ENCODE peak calls at places on chromosomes 13 and 19, in four cellular contexts. Q is Calu3; M is fibroblast of pulmonary artery; R is CD8-positive, alpha-beta T cell. O is an unnamed sample.

GRCh38 chr19:53365899-53366493 is 491 bp downstream of the ZNF525 start:
- DNase-seq in R (no peak), M (no peak), Q (peak), O (peak)

GRCh38 chr13:43408274-43408673 is 378.5 kb downstream of the ENOX1 start:
- DNase-seq in Q (no peak), R (no peak), M (no peak), O (no peak)

GRCh38 chr19:48498576-48498879 is 13.1 kb downstream of the LMTK3 start:
- DNase-seq in M (no peak), R (no peak), Q (no peak), O (no peak)

GRCh38 chr13:100234524-100235136 is 145.7 kb downstream of the PCCA start:
- DNase-seq in M (peak), Q (no peak), R (no peak), O (no peak)

GRCh38 chr13:49877629-49878218 is 58.4 kb downstream of the SPRYD7 start:
- DNase-seq in R (no peak), Q (no peak), M (no peak), O (peak)

GRCh38 chr13:61410669-61411297 is 4.9 kb downstream of the PCDH20 start:
- DNase-seq in Q (no peak), R (no peak), M (peak), O (peak)

GRCh38 chr19:31071157-31071855 is 277.9 kb downstream of the TSHZ3 start:
- DNase-seq in M (no peak), Q (no peak), R (no peak), O (no peak)

GRCh38 chr13:44516771-44517170 is 59.4 kb downstream of the TSC22D1 start:
- DNase-seq in Q (no peak), R (no peak), M (no peak), O (no peak)

GRCh38 chr19:7788933-7789323 is 25.9 kb downstream of the CLEC4M start:
- DNase-seq in R (no peak), Q (no peak), M (no peak), O (no peak)

GRCh38 chr19:40907968-40908735 is 26.1 kb upstream of the CYP2A7 start:
- DNase-seq in R (peak), M (no peak), Q (no peak), O (no peak)

GRCh38 chr13:43484432-43485225 is 302.1 kb downstream of the ENOX1 start:
- DNase-seq in R (no peak), M (no peak), Q (no peak), O (no peak)

GRCh38 chr13:86960876-86961275 is 710.3 kb upstream of the SLITRK5 start:
- DNase-seq in Q (no peak), R (no peak), M (peak), O (no peak)

GRCh38 chr13:72217142-72217541 is 350.1 kb upstream of the DACH1 start:
- DNase-seq in M (no peak), R (no peak), Q (no peak), O (no peak)

GRCh38 chr19:38563475-38563874 is 54.3 kb downstream of the MAP4K1 start:
- DNase-seq in R (no peak), M (no peak), Q (no peak), O (no peak)

DNA sequence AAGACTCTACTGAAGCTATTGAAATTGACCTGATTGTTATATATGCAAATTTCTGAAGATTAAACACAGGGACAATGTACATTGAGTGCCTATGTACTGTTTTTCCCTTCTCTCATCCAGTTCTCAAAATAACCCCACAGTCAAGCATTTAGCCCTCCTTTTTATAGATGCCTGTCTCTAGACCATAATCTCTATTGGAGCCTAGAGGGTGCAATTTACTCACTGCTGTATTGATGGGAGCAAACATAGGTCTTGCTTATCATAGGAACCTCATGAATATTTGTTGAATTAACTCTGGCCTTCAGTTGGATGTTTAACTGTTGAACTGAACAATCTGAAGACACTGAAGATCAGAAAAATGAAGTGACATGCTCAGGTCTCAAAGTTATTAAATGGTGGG is 183.0 kb downstream of the RFC3 start:
- DNase-seq in M (no peak), R (no peak), Q (no peak), O (no peak)
- TF ChIP-seq CTCF in M (no peak), R (no peak), Q (no peak), O (no peak)

DNA sequence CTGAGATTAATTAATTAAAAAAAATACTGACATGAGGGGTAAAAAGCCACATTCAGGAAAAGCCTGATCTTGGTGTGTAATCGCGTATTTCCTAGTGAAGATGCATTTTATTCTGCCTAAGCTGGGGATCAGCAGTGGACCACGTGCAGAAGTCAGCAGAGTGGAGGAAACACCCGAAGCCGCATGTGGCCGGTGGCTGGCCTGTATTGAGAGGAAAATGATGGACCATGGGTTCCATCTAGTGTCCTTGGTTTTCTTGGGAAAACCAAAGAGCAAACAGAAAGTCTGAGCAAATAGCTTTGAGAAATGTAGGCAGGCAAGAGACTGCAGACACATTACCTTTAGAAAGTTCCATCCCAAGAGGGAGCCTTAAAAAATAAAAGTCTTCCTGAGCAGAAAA is 23.7 kb upstream of the SHISA2 start:
- DNase-seq in M (no peak), Q (no peak), R (no peak), O (no peak)
- TF ChIP-seq CTCF in M (no peak), Q (no peak), R (no peak), O (no peak)

DNA sequence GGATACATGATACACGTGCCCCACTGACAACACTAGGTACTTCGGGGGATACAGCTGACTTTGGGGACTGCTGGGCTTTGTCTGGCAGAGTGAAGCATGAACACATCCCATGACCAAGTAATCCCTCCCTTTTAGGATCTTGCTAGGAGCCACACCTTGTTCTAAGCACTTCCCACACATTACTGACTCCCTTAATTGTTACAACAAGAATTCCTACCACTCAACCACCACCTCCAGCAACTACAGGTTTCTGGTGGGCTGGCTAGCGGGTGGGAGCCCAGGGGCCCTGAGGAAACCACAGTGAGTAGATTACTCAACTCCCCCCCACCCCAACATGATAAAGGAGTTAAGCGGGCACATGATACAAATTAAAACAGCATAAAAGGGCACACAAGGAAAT is 7.2 kb upstream of the SLC35E1 start:
- DNase-seq in Q (no peak), R (no peak), M (no peak), O (no peak)
- TF ChIP-seq CTCF in Q (no peak), R (no peak), M (no peak), O (no peak)

GRCh38 chr13:21670006-21670882 is 629 bp upstream of the FGF9 start:
- DNase-seq in M (peak), R (peak), Q (peak), O (peak)
- TF ChIP-seq CTCF in M (no peak), R (no peak), Q (no peak), O (no peak)

GRCh38 chr19:47324502-47324901 is 7.5 kb upstream of the C5AR2 start:
- DNase-seq in R (no peak), Q (no peak), M (no peak), O (no peak)

GRCh38 chr19:47323872-47324271 is 8.1 kb upstream of the C5AR2 start:
- DNase-seq in Q (no peak), M (no peak), R (no peak), O (no peak)

GRCh38 chr19:47321582-47321981 is 10.4 kb upstream of the C5AR2 start:
- DNase-seq in M (no peak), R (no peak), Q (no peak), O (no peak)

GRCh38 chr19:47319923-47320871 is 10.5 kb downstream of the C5AR1 start:
- DNase-seq in Q (no peak), R (no peak), M (no peak), O (no peak)

GRCh38 chr19:47322048-47322447 is 9.9 kb upstream of the C5AR2 start:
- DNase-seq in Q (no peak), M (no peak), R (no peak), O (no peak)
- TF ChIP-seq CTCF in Q (no peak), M (no peak), R (no peak), O (no peak)

DNA sequence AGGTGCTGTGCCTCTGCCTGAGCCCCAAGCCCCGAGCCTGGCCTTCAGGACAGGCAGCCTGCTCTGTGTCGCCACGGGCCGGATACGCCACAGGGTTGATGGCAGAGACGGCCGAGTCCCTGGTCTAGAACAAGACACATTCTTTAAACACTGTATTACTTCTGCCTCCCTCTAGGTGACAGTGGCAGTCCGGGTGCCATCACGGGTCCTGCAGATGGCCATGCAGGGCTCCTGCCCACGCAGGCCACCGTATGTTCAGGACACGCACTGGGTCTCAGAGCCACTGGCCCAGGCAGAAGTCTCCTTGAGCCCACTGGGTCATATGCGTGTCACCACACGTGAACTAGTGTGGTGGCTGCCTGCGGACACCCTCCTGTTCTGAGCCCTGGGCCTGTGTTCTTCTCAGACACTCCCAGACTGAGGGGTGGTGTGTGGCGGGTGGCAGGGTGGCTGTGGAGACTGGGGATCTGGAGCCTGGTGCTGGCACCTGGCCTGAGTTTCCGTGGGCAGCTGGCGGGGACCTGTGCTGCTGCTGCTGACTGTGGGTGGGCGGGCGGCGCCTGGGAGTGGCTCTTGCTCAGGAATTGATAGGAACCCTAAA is 4.4 kb downstream of the PLEKHJ1 start:
- DNase-seq in M (no peak), R (no peak), Q (peak), O (no peak)
- TF ChIP-seq CTCF in M (no peak), R (no peak), Q (no peak), O (no peak)

DNA sequence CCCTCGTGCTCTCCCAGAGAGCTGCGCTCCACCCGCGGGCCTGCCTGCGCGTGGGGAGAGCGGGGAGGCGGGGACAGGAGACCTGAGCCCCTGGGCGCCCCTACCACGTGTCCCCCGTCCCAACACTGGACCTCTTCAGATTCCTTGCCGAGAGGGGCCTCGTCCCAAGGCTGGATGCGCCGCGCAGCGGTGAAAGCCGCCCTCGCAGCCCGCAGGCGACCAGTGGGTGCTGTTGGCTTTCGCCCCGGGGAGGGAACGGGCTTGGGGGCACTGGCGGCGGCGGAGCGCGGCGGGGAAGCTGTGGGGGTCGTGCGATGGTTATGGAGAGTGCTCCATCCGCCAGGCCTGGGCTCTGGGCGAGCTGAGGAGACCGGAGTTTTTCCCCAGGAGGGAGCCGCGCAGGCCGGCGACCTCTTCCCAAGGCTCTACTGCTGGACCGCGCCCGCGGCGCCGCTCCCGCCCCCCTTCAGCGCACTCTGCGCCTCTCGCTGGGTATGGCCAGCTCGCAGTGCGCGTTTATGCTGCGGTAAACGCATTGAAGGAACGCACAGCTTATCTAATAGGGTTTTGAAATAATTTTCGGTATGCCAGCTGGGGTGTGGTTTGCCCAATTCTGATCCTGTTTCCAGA is 17.2 kb upstream of the RNF17 start:
- DNase-seq in Q (peak), M (no peak), R (no peak), O (no peak)
- TF ChIP-seq CTCF in Q (no peak), M (peak), R (no peak), O (no peak)

DNA sequence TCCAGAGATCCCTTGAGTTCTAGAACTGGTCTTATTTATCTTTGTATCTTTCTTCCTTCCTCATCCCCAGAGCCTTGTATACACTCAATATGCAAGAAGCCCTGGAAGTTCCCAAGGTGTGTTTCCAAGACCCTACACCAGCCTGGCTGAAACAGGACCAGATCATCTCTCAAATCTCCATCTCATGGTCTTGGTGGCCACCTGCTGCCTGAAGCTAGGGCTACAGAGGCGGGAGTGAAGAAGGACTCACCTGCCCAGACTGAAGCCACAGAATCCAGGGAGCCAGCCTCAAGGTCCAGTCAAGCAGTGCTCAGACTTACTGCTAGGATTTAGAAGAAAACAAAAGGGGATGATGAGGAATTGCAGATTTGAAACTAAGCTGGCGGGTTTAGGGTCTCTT is 6.1 kb upstream of the CYSLTR2 start:
- DNase-seq in R (no peak), M (no peak), Q (peak), O (no peak)
- TF ChIP-seq CTCF in R (no peak), M (no peak), Q (no peak), O (no peak)

GRCh38 chr19:35618857-35619256 is 6.3 kb downstream of the HAUS5 start:
- DNase-seq in Q (no peak), M (no peak), R (no peak), O (no peak)
- TF ChIP-seq CTCF in Q (no peak), M (no peak), R (no peak), O (no peak)